ENCODE peak calls at places on chromosomes 7 and 10, in six cellular contexts. H, S, Q, B, V and X are unnamed samples.

GRCh38 chr7:151917791-151918311 is 38.4 kb upstream of the GALNTL5 start:
- DNase-seq in H (no peak), S (no peak), Q (no peak), B (no peak), V (no peak), X (no peak)

GRCh38 chr7:55127622-55128081 is 108.8 kb downstream of the EGFR start:
- DNase-seq in H (peak), S (no peak), Q (no peak), B (no peak), V (no peak), X (no peak)

GRCh38 chr10:113704637-113705343 is 25.1 kb downstream of the CASP7 start:
- DNase-seq in H (peak), S (peak), Q (no peak), B (peak), V (peak), X (no peak)

GRCh38 chr7:44705434-44705833 is 43.2 kb upstream of the ZMIZ2 start:
- DNase-seq in H (no peak), S (no peak), Q (no peak), B (no peak), V (no peak), X (no peak)

GRCh38 chr7:148466120-148466519 is 124.4 kb upstream of the C7orf33 start:
- DNase-seq in H (no peak), S (no peak), Q (no peak), B (no peak), V (no peak), X (no peak)

GRCh38 chr7:67343566-67343965 is 346.9 kb downstream of the TYW1 start:
- DNase-seq in H (no peak), S (no peak), Q (no peak), B (no peak), V (no peak), X (no peak)

GRCh38 chr10:33732176-33733025 is 397.9 kb upstream of the NRP1 start:
- DNase-seq in H (peak), S (no peak), Q (no peak), B (no peak), V (no peak), X (no peak)

GRCh38 chr10:129033354-129033729 is 433.7 kb upstream of the MGMT start:
- DNase-seq in H (no peak), S (no peak), Q (no peak), B (no peak), V (no peak), X (no peak)

GRCh38 chr10:13873201-13873600 is 286.4 kb downstream of the PRPF18 start:
- DNase-seq in H (no peak), S (no peak), Q (no peak), B (no peak), V (no peak), X (no peak)

GRCh38 chr10:124626759-124627380 is 117.3 kb downstream of the FAM53B start:
- DNase-seq in H (no peak), S (no peak), Q (no peak), B (no peak), V (no peak), X (no peak)

GRCh38 chr10:110260746-110261477 is 43.8 kb downstream of the SMNDC1 start:
- DNase-seq in H (peak), S (no peak), Q (no peak), B (no peak), V (no peak), X (no peak)

GRCh38 chr10:1183746-1184145 is 127.6 kb downstream of the WDR37 start:
- DNase-seq in H (no peak), S (no peak), Q (no peak), B (no peak), V (no peak), X (no peak)

GRCh38 chr7:125516194-125516593 is 586.6 kb upstream of the POT1 start:
- DNase-seq in H (no peak), S (no peak), Q (no peak), B (no peak), V (no peak), X (no peak)

GRCh38 chr7:106421181-106421762 is 136.5 kb upstream of the NAMPT start:
- DNase-seq in H (peak), S (no peak), Q (no peak), B (peak), V (no peak), X (no peak)
- H3K4ac ChIP-seq in H (peak), S (no peak), Q (no peak), B (no peak), V (no peak), X (no peak)

DNA sequence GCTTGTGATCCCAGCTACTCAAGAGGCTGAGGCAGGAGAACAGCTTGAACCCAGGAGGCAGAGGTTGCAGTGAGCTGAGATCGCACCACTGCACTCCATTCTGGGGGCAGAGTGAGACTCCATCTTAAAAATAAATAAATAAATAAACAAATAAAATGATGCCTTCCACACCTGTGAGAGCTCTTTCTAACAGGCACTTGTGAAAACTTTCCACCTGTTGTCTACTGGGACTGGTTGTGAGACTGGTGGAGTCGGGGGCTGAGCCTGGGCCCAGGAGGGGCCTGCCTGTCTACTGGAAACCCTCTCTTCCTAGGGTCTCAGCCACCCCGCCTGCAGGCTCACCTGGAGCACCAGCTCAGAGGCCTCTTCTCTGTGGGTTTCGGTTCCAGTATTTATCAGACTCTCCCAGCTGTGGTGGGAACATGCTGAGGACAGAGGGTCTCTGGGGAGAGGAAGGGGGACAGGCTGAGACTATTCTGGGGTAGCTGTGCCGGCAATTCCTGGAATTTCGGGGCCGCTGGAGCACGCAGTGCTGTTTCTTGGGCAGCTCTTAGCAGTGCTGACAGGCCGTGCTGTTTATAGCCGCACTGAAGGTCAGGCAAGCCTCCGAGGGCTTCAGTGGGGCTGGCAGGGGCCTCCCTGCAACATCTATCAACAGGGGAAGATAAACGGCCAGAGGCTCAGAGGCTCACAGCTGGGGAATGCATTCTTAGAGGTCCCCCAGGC is 3.8 kb downstream of the LDB3 start:
- DNase-seq in H (peak), S (peak), Q (no peak), B (no peak), V (no peak), X (no peak)
- H3K9ac ChIP-seq in H (no peak), S (no peak), Q (no peak), B (no peak), V (no peak), X (no peak)

GRCh38 chr10:100890141-100890695 is 22.5 kb upstream of the SLF2 start:
- DNase-seq in H (no peak), S (no peak), Q (peak), B (no peak), V (no peak), X (peak)
- H3K4ac ChIP-seq in H (peak), S (no peak), Q (no peak), B (no peak), V (no peak), X (no peak)

GRCh38 chr10:24439935-24440334 is 231.0 kb downstream of the KIAA1217 start:
- DNase-seq in H (peak), S (no peak), Q (no peak), B (no peak), V (no peak), X (no peak)

GRCh38 chr10:24435374-24435773 is 226.4 kb downstream of the KIAA1217 start:
- DNase-seq in H (peak), S (no peak), Q (no peak), B (no peak), V (no peak), X (no peak)

GRCh38 chr10:24434961-24435360 is 226.0 kb downstream of the KIAA1217 start:
- DNase-seq in H (no peak), S (no peak), Q (no peak), B (no peak), V (no peak), X (no peak)

GRCh38 chr10:24438800-24439199 is 229.9 kb downstream of the KIAA1217 start:
- DNase-seq in H (peak), S (no peak), Q (no peak), B (no peak), V (no peak), X (no peak)

GRCh38 chr10:24437302-24437701 is 228.4 kb downstream of the KIAA1217 start:
- DNase-seq in H (no peak), S (no peak), Q (no peak), B (no peak), V (no peak), X (no peak)
- H3K9ac ChIP-seq in H (no peak), S (no peak), Q (no peak), B (no peak), V (no peak), X (no peak)

GRCh38 chr7:76165973-76166403 is 35.7 kb upstream of the SRRM3 start:
- DNase-seq in H (no peak), S (no peak), Q (no peak), B (no peak), V (no peak), X (peak)
- H3K4ac ChIP-seq in H (peak), S (no peak), Q (peak), B (no peak), V (no peak), X (peak)

GRCh38 chr10:79816-80215 is 30.7 kb upstream of the TUBB8 start:
- DNase-seq in H (no peak), S (no peak), Q (no peak), B (no peak), V (no peak), X (no peak)
- H3K9ac ChIP-seq in H (no peak), S (no peak), Q (no peak), B (no peak), V (no peak), X (no peak)

GRCh38 chr10:78755075-78755695 is 313.6 kb upstream of the ZMIZ1 start:
- DNase-seq in H (no peak), S (no peak), Q (no peak), B (no peak), V (no peak), X (no peak)
- H3K4ac ChIP-seq in H (peak), S (no peak), Q (no peak), B (peak), V (no peak), X (no peak)